ENCODE peak calls at places on chromosomes 4 and X, in nine cellular contexts. Z is A549, W is GM20000, E is cardiac fibroblast, V is neural crest cell, I is HL-60, F is left lung, L is H9, S is astrocyte of the spinal cord. G is an unnamed sample.

GRCh38 chr4:104719539-104720230 is 225.0 kb upstream of the CXXC4 start:
- DNase-seq in Z (no peak), W (peak; percentile 22), E (no peak), V (no peak), I (no peak), F (no peak), L (no peak), S (no peak), G (no peak)

GRCh38 chrX:12791253-12792228 is at the start of gene PRPS2:
- DNase-seq in Z (peak; percentile 76), W (peak; percentile 87), E (peak; percentile 51), V (peak; percentile 53), I (peak; percentile 74), F (peak; percentile 80), L (peak; percentile 72), S (peak; percentile 32), G (peak; percentile 50)

GRCh38 chr4:83282049-83282535 is 2.5 kb downstream of the COQ2 start:
- DNase-seq in Z (peak; percentile 42), W (peak; percentile 58), E (peak; percentile 76), V (peak; percentile 64), I (peak; percentile 64), F (no peak), L (no peak), S (peak; percentile 71), G (peak; percentile 75)

GRCh38 chrX:22116585-22117546 is 84.7 kb downstream of the PHEX start:
- DNase-seq in Z (no peak), W (no peak), E (no peak), V (no peak), I (no peak), F (no peak), L (no peak), S (no peak), G (no peak)

GRCh38 chr4:17273047-17273446 is 238.8 kb downstream of the QDPR start:
- DNase-seq in Z (no peak), W (no peak), E (peak; percentile 28), V (no peak), I (no peak), F (no peak), L (no peak), S (no peak), G (no peak)

GRCh38 chr4:120056249-120056648 is 10.4 kb downstream of the MAD2L1 start:
- DNase-seq in Z (no peak), W (no peak), E (peak; percentile 53), V (no peak), I (no peak), F (no peak), L (no peak), S (peak; percentile 64), G (no peak)

GRCh38 chr4:184968784-184969201 is 49.5 kb upstream of the HELT start:
- DNase-seq in Z (no peak), W (no peak), E (no peak), V (no peak), I (no peak), F (peak; percentile 81), L (peak; percentile 27), S (no peak), G (peak; percentile 77)

GRCh38 chrX:135629342-135629741 is 84.1 kb upstream of the CT45A1 start:
- DNase-seq in Z (no peak), W (no peak), E (no peak), V (no peak), I (no peak), F (no peak), L (no peak), S (no peak), G (no peak)

GRCh38 chr4:11354531-11354930 is 74.2 kb downstream of the HS3ST1 start:
- DNase-seq in Z (no peak), W (no peak), E (peak; percentile 5), V (no peak), I (no peak), F (no peak), L (no peak), S (no peak), G (no peak)

GRCh38 chr4:145069361-145069760 is 28.6 kb downstream of the ANAPC10 start:
- DNase-seq in Z (no peak), W (no peak), E (no peak), V (no peak), I (no peak), F (no peak), L (no peak), S (peak; percentile 47), G (peak; percentile 33)

GRCh38 chr4:177480796-177481195 is 38.6 kb upstream of the AGA start:
- DNase-seq in Z (no peak), W (no peak), E (peak; percentile 23), V (no peak), I (no peak), F (no peak), L (no peak), S (peak; percentile 66), G (no peak)

DNA sequence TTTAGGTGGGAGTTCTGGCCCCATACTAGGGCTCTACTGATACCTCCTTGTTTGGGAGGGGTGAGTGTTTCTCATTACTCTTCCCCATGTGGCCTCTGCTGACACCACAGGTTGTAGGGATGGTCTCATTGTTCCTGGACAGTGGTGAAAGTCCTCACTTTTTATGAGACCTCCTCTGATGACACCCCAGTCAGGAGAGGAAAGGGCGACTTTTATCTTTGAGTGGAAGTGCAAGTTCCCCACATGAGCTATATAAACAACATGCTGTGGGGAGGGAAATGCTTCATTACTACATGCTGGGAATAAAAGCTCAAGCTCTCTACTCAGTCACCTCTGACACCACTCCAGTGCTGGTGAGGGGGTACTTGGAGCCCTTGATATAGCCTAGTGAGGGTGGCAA is 29.5 kb upstream of the MAGEA6 start:
- DNase-seq in Z (no peak), W (no peak), E (no peak), V (no peak), I (no peak), F (no peak), L (no peak), S (no peak), G (no peak)
- TF ChIP-seq CTCF in Z (no peak), W (no peak), E (no peak), V (no peak), I (no peak), F (no peak), L (no peak), S (no peak), G (no peak)

GRCh38 chr4:134470544-134470943 is 269.0 kb upstream of the PABPC4L start:
- DNase-seq in Z (no peak), W (peak; percentile 3), E (peak; percentile 3), V (peak; percentile 15), I (peak; percentile 8), F (no peak), L (peak; percentile 46), S (no peak), G (peak; percentile 31)

GRCh38 chr4:134463771-134464170 is 262.2 kb upstream of the PABPC4L start:
- DNase-seq in Z (no peak), W (no peak), E (no peak), V (no peak), I (no peak), F (no peak), L (no peak), S (no peak), G (no peak)

DNA sequence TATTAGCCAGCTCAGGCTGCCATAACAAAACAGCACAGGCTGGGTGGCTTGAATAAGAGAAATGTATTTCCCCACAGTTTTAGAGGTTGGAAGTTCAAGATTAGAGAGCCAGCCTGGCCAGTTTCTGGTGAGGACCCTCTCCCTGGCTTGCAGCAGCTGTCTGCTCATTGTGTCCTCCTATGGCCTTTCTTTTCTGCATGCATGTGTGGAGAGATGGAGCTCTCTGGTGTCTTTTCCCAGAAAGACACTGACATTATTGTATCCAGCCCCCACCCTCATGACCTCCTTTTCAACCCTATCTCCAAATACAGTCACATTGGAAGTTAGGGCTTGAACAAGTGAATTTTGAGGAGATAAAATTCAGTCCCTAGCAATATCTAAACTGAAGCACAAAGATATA is 263.8 kb upstream of the PABPC4L start:
- DNase-seq in Z (no peak), W (no peak), E (no peak), V (no peak), I (no peak), F (no peak), L (no peak), S (no peak), G (no peak)
- TF ChIP-seq CTCF in Z (no peak), W (no peak), E (no peak), V (no peak), I (no peak), F (no peak), L (no peak), S (no peak), G (no peak)

DNA sequence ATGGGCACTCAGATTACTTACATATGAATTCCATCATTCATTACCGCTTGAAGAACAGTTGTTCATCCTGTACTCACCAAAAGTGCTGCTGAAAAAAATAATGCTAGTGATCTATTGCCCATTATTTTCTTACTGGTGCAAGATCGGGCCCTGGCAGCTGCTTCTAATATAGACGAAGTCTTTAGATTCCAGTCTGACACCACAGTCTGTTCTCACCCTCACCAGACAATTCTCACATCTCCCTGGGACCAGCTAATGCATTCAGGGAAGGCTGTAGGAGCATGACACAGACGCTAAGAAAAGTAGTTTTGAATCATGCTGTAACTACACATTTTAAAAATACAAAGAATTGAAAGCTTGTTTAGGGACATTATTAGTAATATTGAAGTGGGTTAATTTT is 13.8 kb downstream of the GEMIN8 start:
- DNase-seq in Z (no peak), W (no peak), E (peak; percentile 26), V (no peak), I (no peak), F (no peak), L (no peak), S (no peak), G (no peak)
- TF ChIP-seq CTCF in Z (no peak), W (no peak), E (no peak), V (no peak), I (no peak), F (no peak), L (no peak), S (no peak), G (no peak)

GRCh38 chr4:138007572-138007971 is 234.6 kb downstream of the SLC7A11 start:
- DNase-seq in Z (no peak), W (no peak), E (peak; percentile 10), V (no peak), I (no peak), F (no peak), L (no peak), S (peak; percentile 5), G (peak; percentile 13)
- TF ChIP-seq CTCF in Z (no peak), W (no peak), E (peak; percentile 58), V (peak; percentile 52), I (peak; percentile 16), F (no peak), L (peak; percentile 63), S (peak; percentile 31), G (peak; percentile 25)

DNA sequence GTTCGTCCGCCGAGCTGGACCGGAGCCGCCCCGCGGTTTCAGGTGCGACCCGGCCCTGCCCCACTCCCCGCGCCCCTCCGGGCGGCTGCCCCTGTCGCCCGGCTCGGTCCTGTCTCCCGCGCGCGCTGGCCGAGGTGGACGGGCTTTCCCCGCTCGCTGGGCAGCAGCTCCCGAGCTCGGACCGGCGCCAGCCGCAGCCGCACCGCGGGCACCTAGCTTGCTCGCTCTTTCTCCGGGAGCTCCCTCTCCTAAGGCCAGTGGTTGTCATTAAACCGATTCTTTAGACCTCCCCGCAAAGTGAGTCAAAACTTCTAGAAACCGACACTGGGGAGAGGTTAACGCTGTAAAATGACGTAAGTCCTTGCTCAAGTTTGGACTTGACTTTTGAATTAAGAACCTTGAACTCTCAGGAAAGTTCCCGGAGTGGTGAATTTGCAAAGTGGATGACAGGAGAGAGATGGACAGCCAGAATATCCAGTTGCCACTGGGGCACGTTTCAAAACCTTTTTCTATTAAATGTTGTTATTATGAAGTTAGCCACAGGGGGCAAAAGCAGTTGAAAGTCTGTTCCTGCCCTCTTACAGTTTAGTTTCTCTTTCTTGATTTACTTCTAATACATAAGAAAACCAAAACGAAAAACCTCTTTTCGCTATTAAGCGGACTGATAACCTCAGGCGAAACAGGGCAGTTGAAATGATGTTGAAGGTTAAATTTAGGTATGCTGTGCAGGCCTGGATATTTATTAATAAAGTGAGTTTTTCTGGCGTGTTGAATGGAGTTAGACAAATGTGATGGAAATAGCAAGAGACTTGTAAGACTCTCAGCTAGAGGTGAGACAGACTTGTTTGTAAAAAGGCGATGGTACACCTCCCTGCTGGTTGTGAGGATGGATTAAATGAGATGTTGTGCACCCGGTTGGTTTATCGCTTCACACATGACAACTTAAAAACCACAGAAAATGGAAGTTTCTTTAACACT is 846 bp downstream of the PI4K2B start:
- DNase-seq in Z (peak; percentile 49), W (peak; percentile 82), E (peak; percentile 87), V (peak; percentile 41), I (peak; percentile 68), F (peak; percentile 48), L (peak; percentile 44), S (peak; percentile 87), G (peak; percentile 92)
- TF ChIP-seq CTCF in Z (peak; percentile 11), W (no peak), E (peak; percentile 53), V (peak; percentile 66), I (peak; percentile 23), F (no peak), L (peak; percentile 20), S (peak; percentile 31), G (peak; percentile 44)

G was measured in MCF 10A.